ENCODE peak calls at places on chromosomes 12 and 14, in five cellular contexts. G, B, J, O and S are unnamed samples.

GRCh38 chr12:52916225-52916624 is 11.3 kb upstream of the KRT8 start:
- DNase-seq in G (no peak), B (no peak), J (no peak), O (no peak), S (no peak)

GRCh38 chr14:64554551-64554950 is 4.8 kb downstream of the PPP1R36 start:
- DNase-seq in G (no peak), B (no peak), J (no peak), O (no peak), S (no peak)

GRCh38 chr14:29242755-29243340 is 476.3 kb downstream of the FOXG1 start:
- DNase-seq in G (peak), B (no peak), J (no peak), O (no peak), S (no peak)

GRCh38 chr12:80044694-80045046 is 54.7 kb upstream of the OTOGL start:
- DNase-seq in G (peak), B (no peak), J (no peak), O (no peak), S (no peak)

GRCh38 chr12:52347546-52348510 is 19.5 kb downstream of the KRT85 start:
- DNase-seq in G (no peak), B (no peak), J (no peak), O (no peak), S (no peak)

GRCh38 chr14:31466554-31466953 is 9.2 kb upstream of the DTD2 start:
- DNase-seq in G (no peak), B (no peak), J (no peak), O (no peak), S (no peak)

GRCh38 chr12:87689196-87689595 is 340.0 kb downstream of the C12orf50 start:
- DNase-seq in G (no peak), B (no peak), J (no peak), O (no peak), S (no peak)

GRCh38 chr12:54004841-54005530 is 3.8 kb upstream of the HOXC8 start:
- DNase-seq in G (no peak), B (peak), J (no peak), O (no peak), S (no peak)

GRCh38 chr12:113838896-113839295 is 127.2 kb downstream of the RBM19 start:
- DNase-seq in G (no peak), B (no peak), J (no peak), O (no peak), S (no peak)

GRCh38 chr12:53725824-53726223 is 1.4 kb downstream of the CALCOCO1 start:
- DNase-seq in G (no peak), B (no peak), J (no peak), O (no peak), S (no peak)

GRCh38 chr12:64090047-64090446 is 132.0 kb downstream of the KICS2 start:
- DNase-seq in G (no peak), B (no peak), J (no peak), O (no peak), S (no peak)

GRCh38 chr14:99157246-99157645 is 114.8 kb downstream of the BCL11B start:
- DNase-seq in G (no peak), B (no peak), J (no peak), O (no peak), S (no peak)

GRCh38 chr12:30021046-30021833 is 237.5 kb upstream of the TMTC1 start:
- DNase-seq in G (peak), B (no peak), J (no peak), O (no peak), S (no peak)

GRCh38 chr12:101880769-101881168 is 3.4 kb downstream of the DRAM1 start:
- DNase-seq in G (no peak), B (no peak), J (no peak), O (no peak), S (no peak)

GRCh38 chr14:89309670-89310177 is 107.3 kb downstream of the FOXN3 start:
- DNase-seq in G (no peak), B (no peak), J (no peak), O (no peak), S (no peak)
- TF ChIP-seq CTCF in G (no peak), B (no peak), J (no peak), O (no peak), S (no peak)

DNA sequence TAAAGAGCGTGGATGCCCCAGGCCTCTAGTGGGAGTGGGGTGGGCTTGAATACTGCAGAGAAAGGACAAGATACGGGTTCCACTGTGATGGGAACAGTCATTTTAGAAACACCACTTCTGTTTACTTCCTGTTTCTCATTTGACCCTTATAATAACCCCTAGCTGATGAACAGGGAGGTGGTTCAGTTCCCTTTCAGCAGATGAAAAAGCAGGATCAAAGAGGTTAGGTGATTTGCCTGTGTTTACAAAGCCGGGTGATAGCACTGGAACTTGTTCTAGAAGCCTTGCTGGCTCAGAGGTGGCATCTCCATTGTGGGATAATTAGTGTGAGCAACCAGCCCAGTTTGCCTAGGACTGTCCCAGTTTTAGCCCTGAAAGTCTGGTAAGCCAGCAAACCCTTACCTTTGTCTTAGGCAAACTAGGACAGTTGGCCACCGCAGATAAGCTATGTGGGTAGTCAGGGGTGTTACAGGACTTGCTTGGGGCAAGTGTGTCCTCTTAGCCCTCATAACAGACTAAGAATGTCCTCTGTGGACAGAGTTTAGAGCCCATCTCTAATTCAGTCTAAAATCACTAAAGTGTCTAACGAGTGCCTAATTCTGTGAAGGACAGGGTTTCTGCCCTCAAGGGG is 7.5 kb upstream of the LRP1-AS start:
- DNase-seq in G (no peak), B (no peak), J (no peak), O (no peak), S (peak)
- TF ChIP-seq CTCF in G (no peak), B (no peak), J (no peak), O (no peak), S (no peak)

GRCh38 chr14:74464785-74465184 is 28.3 kb downstream of the NPC2 start:
- DNase-seq in G (no peak), B (no peak), J (no peak), O (no peak), S (no peak)

GRCh38 chr14:74462993-74463392 is 30.1 kb downstream of the NPC2 start:
- DNase-seq in G (no peak), B (no peak), J (no peak), O (no peak), S (no peak)

GRCh38 chr14:74465335-74465734 is 27.8 kb downstream of the NPC2 start:
- DNase-seq in G (no peak), B (no peak), J (no peak), O (no peak), S (no peak)

GRCh38 chr14:74459981-74460380 is 33.1 kb downstream of the NPC2 start:
- DNase-seq in G (no peak), B (no peak), J (no peak), O (no peak), S (no peak)

DNA sequence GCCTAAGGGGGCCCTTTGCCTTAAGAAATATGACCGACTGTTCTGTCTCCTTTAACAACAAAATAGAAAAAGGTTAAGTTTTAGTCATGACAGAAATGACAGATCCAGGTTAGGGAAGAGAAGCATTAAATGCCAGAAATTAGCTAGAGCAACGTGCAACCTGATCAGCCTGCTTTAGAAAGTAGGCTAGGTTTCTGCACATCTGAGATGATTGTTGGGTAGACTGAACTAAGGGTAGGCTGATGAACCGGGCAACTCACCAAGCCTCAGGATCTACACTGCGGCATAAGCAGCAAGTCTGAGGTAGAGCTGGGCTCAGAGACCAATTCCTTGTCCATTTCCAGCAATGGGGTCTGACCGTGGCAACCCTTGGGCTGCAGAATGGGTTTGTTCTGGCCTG is 29.4 kb downstream of the NPC2 start:
- DNase-seq in G (no peak), B (no peak), J (no peak), O (no peak), S (no peak)
- TF ChIP-seq CTCF in G (no peak), B (no peak), J (no peak), O (no peak), S (no peak)

GRCh38 chr12:106224392-106224706 is 23.5 kb downstream of the CKAP4 start:
- DNase-seq in G (no peak), B (no peak), J (no peak), O (no peak), S (no peak)
- TF ChIP-seq CTCF in G (no peak), B (no peak), J (no peak), O (no peak), S (no peak)

DNA sequence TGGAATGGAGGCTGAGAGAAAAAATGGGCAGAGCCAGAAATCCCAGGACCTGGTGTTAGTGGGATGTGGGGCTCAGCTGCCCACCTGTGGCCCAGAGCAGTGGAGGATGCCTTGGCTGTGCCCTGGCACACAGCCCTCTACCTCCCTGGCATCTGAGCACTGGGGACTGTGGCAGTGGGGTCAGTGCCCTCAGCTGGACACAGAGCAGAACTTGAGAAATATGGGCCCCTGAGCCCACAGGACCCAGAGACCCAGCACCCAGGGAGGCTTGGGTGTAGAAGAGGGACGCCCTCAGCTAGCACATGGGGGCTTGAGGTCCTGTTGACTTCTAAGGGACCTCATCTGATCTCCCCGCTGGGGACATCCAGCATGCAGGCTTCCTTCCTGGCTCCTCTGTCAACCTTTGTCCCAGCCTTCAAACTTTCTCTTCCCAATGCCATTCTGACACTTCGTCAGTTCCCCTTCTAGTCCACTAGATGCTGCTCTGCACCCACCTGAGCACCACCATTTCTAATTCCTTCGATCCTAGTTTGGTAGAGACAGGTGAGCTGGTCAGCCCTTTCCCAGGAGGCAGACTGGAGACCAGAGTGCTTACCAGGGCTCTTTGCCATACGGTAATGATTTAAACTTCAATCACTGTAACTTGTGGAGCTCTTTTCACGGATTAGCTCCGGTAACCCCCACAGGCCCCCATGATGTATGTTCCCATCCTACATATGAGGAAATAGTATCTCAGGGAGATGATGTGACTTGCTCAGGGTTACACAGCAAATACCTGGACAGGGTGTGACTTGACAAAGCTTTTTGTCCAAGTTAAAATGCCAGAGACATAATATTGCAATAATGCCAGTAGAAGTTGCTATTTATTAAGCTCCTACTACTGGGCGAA is 143.7 kb downstream of the ASCL4 start:
- DNase-seq in G (peak), B (peak), J (peak), O (no peak), S (peak)
- TF ChIP-seq CTCF in G (peak), B (peak), J (peak), O (no peak), S (peak)

GRCh38 chr12:7144414-7145120 is 14.4 kb downstream of the CLSTN3 start:
- DNase-seq in G (peak), B (peak), J (peak), O (no peak), S (peak)
- TF ChIP-seq CTCF in G (peak), B (peak), J (peak), O (no peak), S (no peak)

GRCh38 chr14:95683793-95684192 is 2.4 kb upstream of the TCL1B start:
- DNase-seq in G (no peak), B (peak), J (peak), O (no peak), S (peak)
- TF ChIP-seq CTCF in G (no peak), B (peak), J (peak), O (no peak), S (peak)

DNA sequence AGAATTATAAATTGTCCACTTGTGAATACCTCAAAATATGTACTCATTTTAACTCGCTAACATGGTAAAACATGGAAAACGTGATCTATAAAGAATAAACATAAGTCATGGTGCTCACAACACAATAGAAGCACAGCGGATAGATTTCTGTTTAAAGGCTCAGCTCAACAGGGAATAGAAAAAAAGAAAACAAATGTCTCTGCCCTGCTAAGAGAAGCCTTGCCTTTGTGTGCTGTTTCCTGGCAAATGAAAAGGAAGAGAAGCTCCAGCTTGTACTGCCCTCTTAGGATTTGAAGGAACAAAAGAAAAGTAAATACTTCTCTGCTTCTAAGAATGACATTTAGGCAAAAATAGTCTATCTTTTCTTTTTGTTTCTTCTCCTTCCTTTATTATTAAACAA is 121.0 kb upstream of the KRR1 start:
- DNase-seq in G (peak), B (peak), J (no peak), O (no peak), S (no peak)
- TF ChIP-seq CTCF in G (no peak), B (no peak), J (no peak), O (no peak), S (no peak)